ENCODE peak calls at places on chromosomes 4 and X, in four cellular contexts. Q is endodermal cell, D is kidney, I is psoas muscle. B is an unnamed sample.

GRCh38 chr4:14025891-14026290 is 398.4 kb upstream of the BOD1L1 start:
- DNase-seq in Q (no peak), D (no peak), I (no peak), B (no peak)

GRCh38 chr4:174318829-174319764 is 35.4 kb downstream of the CEP44 start:
- DNase-seq in Q (peak), D (no peak), I (no peak), B (peak)

GRCh38 chrX:124194209-124194608 is 138.3 kb upstream of the TEX13D start:
- DNase-seq in Q (no peak), D (no peak), I (peak), B (no peak)

GRCh38 chr4:19358015-19358414 is 893.7 kb upstream of the SLIT2 start:
- DNase-seq in Q (no peak), D (no peak), I (no peak), B (peak)

GRCh38 chrX:101079736-101080135 is 1.1 kb downstream of the TMEM35A start:
- DNase-seq in Q (peak), D (no peak), I (no peak), B (no peak)

GRCh38 chr4:118752551-118752950 is 67.4 kb downstream of the METTL14 start:
- DNase-seq in Q (no peak), D (no peak), I (no peak), B (no peak)

GRCh38 chr4:135267148-135267878 is 1065.7 kb upstream of the PABPC4L start:
- DNase-seq in Q (no peak), D (no peak), I (no peak), B (peak)

GRCh38 chr4:125702406-125702805 is 387.7 kb downstream of the FAT4 start:
- DNase-seq in Q (no peak), D (no peak), I (no peak), B (no peak)

GRCh38 chr4:124321370-124321769 is 391.2 kb downstream of the ANKRD50 start:
- DNase-seq in Q (peak), D (no peak), I (no peak), B (no peak)

GRCh38 chr4:173517781-173518371 is 12.2 kb downstream of the HAND2 start:
- DNase-seq in Q (peak), D (no peak), I (no peak), B (peak)

GRCh38 chr4:156634612-156635011 is 337.0 kb downstream of the PDGFC start:
- DNase-seq in Q (no peak), D (no peak), I (no peak), B (no peak)

GRCh38 chrX:118739577-118739976 is 12.2 kb downstream of the IL13RA1 start:
- DNase-seq in Q (no peak), D (no peak), I (no peak), B (no peak)

GRCh38 chr4:11748169-11748872 is 319.6 kb upstream of the HS3ST1 start:
- DNase-seq in Q (no peak), D (no peak), I (no peak), B (peak)

GRCh38 chr4:978957-979701 is 5.8 kb upstream of the DGKQ start:
- DNase-seq in Q (peak), D (no peak), I (no peak), B (peak)

GRCh38 chr4:185809517-185810071 is 2.4 kb downstream of the SORBS2 start:
- DNase-seq in Q (no peak), D (no peak), I (no peak), B (no peak)

GRCh38 chrX:79330022-79330421 is 37.1 kb downstream of the ITM2A start:
- DNase-seq in Q (peak), D (no peak), I (no peak), B (no peak)

GRCh38 chr4:87649980-87650379 is at the start of gene DMP1:
- DNase-seq in Q (no peak), D (no peak), I (no peak), B (no peak)

GRCh38 chrX:31112226-31112999 is 40.6 kb upstream of the FTHL17 start:
- DNase-seq in Q (no peak), D (no peak), I (no peak), B (peak)

GRCh38 chr4:108590776-108591175 is 29.6 kb upstream of the RPL34 start:
- DNase-seq in Q (no peak), D (no peak), I (no peak), B (no peak)

GRCh38 chr4:156294577-156294976 is 340.9 kb upstream of the CTSO start:
- DNase-seq in Q (peak), D (no peak), I (no peak), B (peak)

GRCh38 chrX:9682456-9682855 is 83.2 kb downstream of the GPR143 start:
- DNase-seq in Q (peak), D (no peak), I (no peak), B (no peak)

GRCh38 chr4:130995988-130996387 is 1900.0 kb downstream of the C4orf33 start:
- DNase-seq in Q (no peak), D (no peak), I (no peak), B (no peak)

GRCh38 chrX:151488677-151489076 is 74.8 kb upstream of the PASD1 start:
- DNase-seq in Q (peak), D (no peak), I (no peak), B (peak)
- TF ChIP-seq CTCF in Q (peak), D (no peak), I (no peak), B (peak)

GRCh38 chr4:140887467-140887866 is 131.3 kb upstream of the TBC1D9 start:
- DNase-seq in Q (no peak), D (no peak), I (no peak), B (no peak)
- H3K4me3 ChIP-seq in Q (peak), D (no peak), I (no peak), B (no peak)

GRCh38 chr4:2991243-2991642 is 27.9 kb downstream of the GRK4 start:
- DNase-seq in Q (no peak), D (no peak), I (no peak), B (peak)
- TF ChIP-seq CTCF in Q (no peak), D (no peak), I (no peak), B (no peak)

GRCh38 chrX:65657659-65658058 is 9.8 kb upstream of the MSN start:
- DNase-seq in Q (no peak), D (no peak), I (no peak), B (no peak)
- H3K4me3 ChIP-seq in Q (no peak), D (no peak), I (no peak), B (no peak)

B was measured in epithelial cell of esophagus.